ENCODE peak calls at places on chromosomes 13 and 19, in four cellular contexts. L is fibroblast of lung, G is uterus, W is colonic mucosa. R is an unnamed sample. For H3K4me1, the result is how much of the 10 kb centered on the place peaks cover.

GRCh38 chr19:16581145-16581970 is 9.1 kb upstream of the SLC35E1 start:
- DNase-seq in W (no peak), G (no peak), L (no peak), R (no peak)

GRCh38 chr13:40670307-40670706 is 3.9 kb upstream of the FOXO1 start:
- DNase-seq in W (no peak), G (no peak), L (no peak), R (no peak)

GRCh38 chr19:3653865-3654513 is 27.4 kb upstream of the CACTIN start:
- DNase-seq in L (no peak), G (no peak), W (no peak), R (no peak)

GRCh38 chr13:112722433-112723250 is 32.8 kb downstream of the ATP11A start:
- DNase-seq in L (peak), W (no peak), G (peak), R (no peak)

GRCh38 chr13:113877149-113877990 is 13.5 kb upstream of the GAS6 start:
- DNase-seq in W (no peak), G (no peak), L (no peak), R (no peak)

GRCh38 chr19:5949792-5950305 is 28.1 kb downstream of the RANBP3 start:
- DNase-seq in G (no peak), W (no peak), L (no peak), R (no peak)

GRCh38 chr19:36140289-36141038 is 598 bp downstream of the CAPNS1 start:
- DNase-seq in W (peak), G (peak), L (peak), R (peak)

GRCh38 chr13:23460921-23461320 is 27.4 kb upstream of the SACS start:
- DNase-seq in G (no peak), W (no peak), L (no peak), R (no peak)

GRCh38 chr13:22736084-22736767 is 444.6 kb upstream of the SGCG start:
- DNase-seq in G (no peak), W (no peak), L (no peak), R (no peak)

GRCh38 chr13:99949657-99950413 is 21.7 kb downstream of the ZIC5 start:
- DNase-seq in L (no peak), G (no peak), W (no peak), R (no peak)

GRCh38 chr19:53785196-53785889 is 38.8 kb downstream of the NLRP12 start:
- DNase-seq in W (no peak), G (no peak), L (no peak), R (no peak)

GRCh38 chr19:48152552-48152951 is 17.6 kb downstream of the LIG1 start:
- DNase-seq in W (peak), G (peak), L (peak), R (peak)

GRCh38 chr13:87680298-87680697 is 9.1 kb downstream of the SLITRK5 start:
- DNase-seq in W (no peak), G (no peak), L (no peak), R (no peak)

GRCh38 chr13:33138441-33138840 is 122.2 kb downstream of the KL start:
- DNase-seq in L (no peak), G (no peak), W (no peak), R (no peak)

GRCh38 chr13:50921706-50922105 is 12.1 kb downstream of the RNASEH2B start:
- DNase-seq in L (no peak), G (no peak), W (no peak), R (no peak)

GRCh38 chr19:35261356-35262100 is 7.2 kb upstream of the USF2 start:
- DNase-seq in L (no peak), W (peak), G (no peak), R (no peak)

GRCh38 chr13:91355826-91356710 is 8.6 kb downstream of the MIR17HG start:
- DNase-seq in L (no peak), G (no peak), W (no peak), R (no peak)

GRCh38 chr19:40502647-40503046 is 35.8 kb downstream of the SPTBN4 start:
- DNase-seq in W (no peak), G (no peak), L (no peak), R (no peak)

GRCh38 chr13:49789961-49790360 is 2.5 kb downstream of the KPNA3 start:
- DNase-seq in W (no peak), G (no peak), L (no peak), R (no peak)

DNA sequence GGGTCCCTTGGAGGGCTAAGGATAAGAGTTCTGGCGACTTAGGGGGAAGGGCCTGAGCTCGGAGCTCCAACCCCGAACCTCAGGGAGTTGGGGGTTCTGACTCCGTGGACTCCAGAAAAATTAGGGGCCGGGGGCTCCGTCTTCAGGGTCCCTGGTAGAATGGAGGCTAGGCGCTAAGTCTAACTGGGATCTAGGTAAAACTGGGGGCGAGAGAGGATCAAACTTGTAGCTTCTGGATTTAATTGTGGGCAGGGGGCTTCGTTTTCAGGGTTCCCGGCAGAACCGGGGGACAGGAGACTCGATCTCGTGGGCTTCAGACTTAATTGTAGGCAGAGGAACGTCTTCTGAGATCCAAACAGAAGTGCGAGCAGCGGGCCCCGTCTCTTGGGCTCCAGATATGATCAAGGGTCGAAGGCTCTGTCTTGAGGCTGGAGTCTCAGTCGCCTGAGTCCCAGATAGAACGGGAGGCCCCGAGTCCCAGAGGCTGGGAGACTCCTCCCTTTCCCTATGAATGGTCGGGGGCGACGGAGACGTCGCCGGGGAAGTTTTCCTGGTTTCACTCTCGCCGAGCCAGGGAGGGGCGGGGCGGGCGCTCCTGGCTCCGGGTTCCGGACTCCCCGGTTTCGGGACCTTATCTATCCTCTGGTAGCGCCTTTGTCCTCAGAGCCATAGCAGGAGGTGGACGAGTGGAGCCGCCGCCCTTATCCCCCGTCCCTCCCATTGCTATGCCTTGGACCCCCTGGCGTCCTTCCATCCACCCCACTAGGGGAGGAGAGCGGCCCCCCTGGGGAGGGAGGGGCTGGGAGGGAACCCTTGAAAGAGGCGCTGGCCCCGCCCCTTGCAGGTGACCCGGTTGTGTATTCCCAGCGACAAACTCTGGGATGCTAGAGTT is 1.3 kb downstream of the NECTIN2 start:
- DNase-seq in L (peak), G (peak), W (peak), R (peak)
- H3K4me1 ChIP-seq in L (under half), G (under half), W (under half), R (under half)

GRCh38 chr19:34224996-34225658 is 29.2 kb upstream of the GARRE1 start:
- DNase-seq in G (no peak), L (peak), W (no peak), R (no peak)

GRCh38 chr19:34225659-34226015 is 28.7 kb upstream of the GARRE1 start:
- DNase-seq in G (no peak), L (no peak), W (no peak), R (no peak)

GRCh38 chr19:34228762-34229161 is 25.6 kb upstream of the GARRE1 start:
- DNase-seq in W (no peak), G (no peak), L (no peak), R (no peak)

GRCh38 chr19:34228347-34228746 is 26.0 kb upstream of the GARRE1 start:
- DNase-seq in G (no peak), L (peak), W (no peak), R (no peak)

DNA sequence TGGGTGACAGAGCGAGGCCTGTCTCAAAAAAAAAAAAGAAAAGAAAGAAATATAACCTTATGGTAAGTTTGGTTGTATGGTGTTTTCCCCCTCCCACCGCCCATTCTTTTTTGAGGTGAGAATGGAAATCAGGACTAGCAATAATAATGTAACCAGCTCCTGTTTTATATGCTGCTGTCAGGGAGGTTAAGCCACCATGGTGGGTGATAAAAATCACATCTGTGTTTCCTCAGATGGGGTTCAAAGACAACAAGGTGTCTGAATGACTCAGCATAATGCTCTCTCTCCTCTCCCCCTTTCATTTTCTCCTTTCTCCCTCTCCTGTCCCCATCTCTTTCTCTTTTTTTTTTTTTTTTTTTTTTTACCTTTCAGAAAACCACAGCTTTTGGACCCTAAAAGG is 28.3 kb upstream of the GARRE1 start:
- DNase-seq in W (no peak), L (no peak), G (no peak), R (no peak)
- H3K27ac ChIP-seq in W (no peak), L (no peak), G (peak), R (no peak)

GRCh38 chr19:19224150-19224851 is 12.5 kb downstream of the NCAN start:
- DNase-seq in L (no peak), G (no peak), W (no peak), R (no peak)
- H3K4me3 ChIP-seq in L (no peak), G (no peak), W (peak), R (no peak)

DNA sequence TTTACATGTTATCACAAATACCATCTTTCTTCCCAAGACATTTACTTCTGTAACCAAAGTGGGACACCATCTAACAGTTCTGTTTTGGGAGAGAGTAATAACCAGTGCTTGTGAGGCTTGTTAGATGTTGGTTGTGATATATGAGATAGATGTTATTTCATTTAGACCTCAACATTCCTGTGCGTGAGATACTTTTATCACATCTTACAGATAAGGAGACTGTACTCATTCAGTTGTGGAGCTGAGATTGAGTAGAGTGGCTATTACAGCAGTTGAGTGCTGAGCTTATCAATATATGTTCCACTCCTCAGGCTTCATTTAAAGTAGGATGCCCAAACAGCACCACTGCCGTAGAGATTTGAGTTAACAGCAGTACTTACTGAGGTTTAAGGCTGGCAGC is 43.1 kb downstream of the USPL1 start:
- DNase-seq in W (no peak), L (no peak), G (no peak), R (no peak)
- H3K4me1 ChIP-seq in W (under half), L (under half), G (under half), R (under half)

GRCh38 chr19:33355535-33355934 is 18.0 kb upstream of the CEBPG start:
- DNase-seq in W (no peak), G (no peak), L (no peak), R (no peak)

GRCh38 chr19:33359581-33359980 is 13.9 kb upstream of the CEBPG start:
- DNase-seq in W (no peak), G (no peak), L (no peak), R (no peak)

GRCh38 chr19:33362508-33363228 is 10.8 kb upstream of the CEBPG start:
- DNase-seq in W (no peak), L (no peak), G (no peak), R (no peak)

GRCh38 chr19:33358408-33358807 is 15.1 kb upstream of the CEBPG start:
- DNase-seq in W (no peak), G (no peak), L (no peak), R (no peak)
- H3K27ac ChIP-seq in W (no peak), G (no peak), L (no peak), R (peak)

DNA sequence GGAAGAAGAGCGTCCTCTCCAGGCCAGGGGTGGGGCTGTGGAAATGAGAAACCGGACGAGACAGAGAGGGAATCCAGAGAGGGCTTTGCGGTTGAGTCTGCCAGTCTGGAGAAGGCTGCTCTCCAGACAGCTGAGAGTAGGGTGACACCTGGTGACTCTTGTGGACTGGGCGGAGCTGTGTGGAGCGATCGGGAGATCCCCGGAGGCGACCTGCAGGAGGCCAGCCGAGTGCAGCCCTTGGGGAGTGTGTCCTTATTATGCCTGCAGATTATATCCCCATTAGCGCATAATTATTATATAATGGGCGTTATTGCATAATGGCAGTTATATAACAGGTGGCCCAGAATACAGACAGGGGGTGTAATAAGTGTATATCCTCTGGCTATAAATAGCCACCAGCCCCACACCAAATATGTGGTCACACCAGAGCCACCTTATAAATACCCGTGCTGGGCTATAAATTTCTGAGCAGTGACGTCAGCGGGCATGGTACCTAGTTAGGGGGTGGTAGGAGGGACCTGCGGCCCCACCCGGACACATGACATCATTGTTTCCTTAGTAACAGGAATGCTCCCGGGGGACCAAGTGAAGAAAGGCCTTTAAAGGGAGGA is 41.2 kb downstream of the NFIX start:
- DNase-seq in W (peak), G (no peak), L (peak), R (no peak)
- H3K4me3 ChIP-seq in W (no peak), G (no peak), L (no peak), R (no peak)

GRCh38 chr19:39406656-39407393 is at the start of gene ZFP36:
- DNase-seq in W (peak), G (peak), L (peak), R (peak)

GRCh38 chr19:39407394-39407643 is 672 bp downstream of the ZFP36 start:
- DNase-seq in L (no peak), W (peak), G (no peak), R (no peak)

GRCh38 chr19:39405261-39405912 is 1.3 kb upstream of the ZFP36 start:
- DNase-seq in W (no peak), L (no peak), G (no peak), R (no peak)

GRCh38 chr19:39407644-39408391 is 1.2 kb downstream of the ZFP36 start:
- DNase-seq in G (peak), L (no peak), W (peak), R (no peak)

DNA sequence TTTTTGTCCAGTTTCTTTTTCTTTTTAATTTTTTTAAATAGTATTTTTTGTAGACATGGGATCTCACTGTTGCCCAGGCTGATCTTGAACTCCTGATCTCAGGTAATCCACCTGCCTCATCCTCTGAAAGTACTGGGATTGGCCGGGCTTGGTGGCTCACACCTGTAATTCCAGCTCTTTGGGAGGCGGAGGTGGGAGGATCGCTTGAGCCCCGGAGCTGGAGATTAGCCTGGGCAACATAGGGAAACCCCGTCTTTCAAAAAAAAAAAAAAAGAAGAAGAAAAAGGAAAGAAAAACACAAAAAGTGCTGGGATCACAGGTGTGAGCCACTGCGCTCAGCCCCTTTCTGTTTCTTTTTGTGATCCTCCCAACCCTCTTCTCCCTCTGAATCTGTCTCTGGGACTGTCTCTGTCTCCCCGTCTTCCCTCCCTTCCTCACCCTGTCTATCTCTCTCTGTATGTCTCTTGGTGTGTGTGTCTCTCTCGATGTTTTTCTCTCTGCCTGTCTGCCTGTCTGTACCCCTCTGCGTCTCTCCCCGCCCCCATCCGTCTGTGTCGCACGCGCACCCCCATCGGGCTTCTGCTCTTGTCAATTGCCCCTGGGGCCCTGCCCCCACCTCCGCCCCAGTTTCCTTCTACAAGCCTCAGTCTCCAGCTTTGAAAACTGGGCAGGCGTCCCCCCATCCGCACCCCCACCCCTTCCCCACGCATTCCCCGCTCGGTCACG is 554 bp upstream of the ZFP36 start:
- DNase-seq in W (peak), L (no peak), G (no peak), R (peak)
- H3K4me1 ChIP-seq in W (under half), L (under half), G (under half), R (half or more)

R was measured in tibial artery.